ENCODE peak calls at places on chromosomes 4 and X, in five cellular contexts. U is K562, J is transverse colon, R is breast epithelium, S is stomach. Z is an unnamed sample.
A peak's percentile ranks its signal among the peaks of the same experiment; 100 is the strongest.

GRCh38 chr4:4752576-4753401 is 106.7 kb upstream of the MSX1 start:
- DNase-seq in U (no peak), S (no peak), J (no peak), R (no peak), Z (peak; percentile 24)

GRCh38 chr4:106369456-106370060 is 980 bp upstream of the GIMD1 start:
- DNase-seq in R (no peak), U (peak; percentile 45), J (no peak), S (no peak), Z (no peak)

GRCh38 chr4:43330288-43330687 is 437.8 kb downstream of the GRXCR1 start:
- DNase-seq in R (no peak), S (no peak), U (no peak), J (no peak), Z (no peak)

GRCh38 chr4:138975225-138975624 is 40.4 kb upstream of the NOCT start:
- DNase-seq in U (no peak), R (no peak), S (no peak), J (no peak), Z (no peak)

GRCh38 chr4:6551660-6552059 is 23.3 kb upstream of the MAN2B2 start:
- DNase-seq in R (no peak), J (no peak), S (no peak), U (no peak), Z (no peak)

GRCh38 chr4:5971077-5971447 is 47.2 kb downstream of the C4orf50 start:
- DNase-seq in U (peak; percentile 29), R (no peak), S (peak; percentile 11), J (no peak), Z (no peak)

GRCh38 chr4:147109800-147110199 is 164.1 kb upstream of the TTC29 start:
- DNase-seq in J (no peak), S (no peak), R (no peak), U (no peak), Z (no peak)

GRCh38 chr4:95445251-95445650 is 103.5 kb downstream of the UNC5C start:
- DNase-seq in J (no peak), R (no peak), S (no peak), U (no peak), Z (no peak)

GRCh38 chrX:68762649-68763268 is 66.1 kb upstream of the EFNB1 start:
- DNase-seq in S (no peak), U (no peak), R (no peak), J (no peak), Z (no peak)

GRCh38 chr4:751676-752075 is 46.0 kb downstream of the PCGF3 start:
- DNase-seq in U (no peak), R (no peak), S (no peak), J (no peak), Z (no peak)

GRCh38 chrX:38311743-38312142 is 15.6 kb downstream of the RPGR start:
- DNase-seq in J (no peak), S (no peak), U (no peak), R (no peak), Z (no peak)

GRCh38 chrX:63657821-63658220 is 127.2 kb downstream of the ARHGEF9 start:
- DNase-seq in U (no peak), R (peak; percentile 55), J (no peak), S (no peak), Z (no peak)

GRCh38 chrX:23797371-23798128 is 14.6 kb downstream of the SAT1 start:
- DNase-seq in J (no peak), U (no peak), R (peak; percentile 54), S (no peak), Z (peak; percentile 50)

GRCh38 chrX:44432641-44433040 is 89.2 kb upstream of the EFHC2 start:
- DNase-seq in R (no peak), J (no peak), U (no peak), S (no peak), Z (peak; percentile 12)

GRCh38 chr4:8330821-8331566 is 61.4 kb downstream of the HTRA3 start:
- DNase-seq in U (no peak), R (no peak), J (peak; percentile 23), S (peak; percentile 25), Z (no peak)

GRCh38 chr4:7238300-7238960 is 46.1 kb downstream of the SORCS2 start:
- DNase-seq in R (no peak), S (no peak), U (peak; percentile 31), J (no peak), Z (no peak)

GRCh38 chr4:109408711-109409110 is 24.9 kb upstream of the SEC24B start:
- DNase-seq in J (no peak), R (no peak), U (no peak), S (no peak), Z (no peak)

GRCh38 chr4:132059227-132059626 is 1089.9 kb upstream of the PCDH10 start:
- DNase-seq in U (no peak), J (no peak), R (no peak), S (no peak), Z (no peak)

GRCh38 chr4:39120418-39120817 is 58.4 kb downstream of the KLHL5 start:
- DNase-seq in R (no peak), J (no peak), S (no peak), U (no peak), Z (no peak)

GRCh38 chr4:3637326-3638016 is 105.2 kb upstream of the LRPAP1 start:
- DNase-seq in R (no peak), U (no peak), J (no peak), S (no peak), Z (peak; percentile 55)

GRCh38 chr4:629916-630641 is 4.7 kb downstream of the PDE6B start:
- DNase-seq in S (no peak), J (no peak), R (no peak), U (no peak), Z (no peak)

GRCh38 chrX:20056704-20057103 is 60.0 kb downstream of the MAP7D2 start:
- DNase-seq in J (no peak), U (no peak), S (no peak), R (no peak), Z (peak; percentile 4)

GRCh38 chr4:69322055-69322454 is 41.8 kb downstream of the UGT2B28 start:
- DNase-seq in S (no peak), R (no peak), U (no peak), J (no peak), Z (no peak)

GRCh38 chr4:168920438-168921081 is 89.5 kb downstream of the CBR4 start:
- DNase-seq in S (no peak), J (no peak), R (no peak), U (no peak), Z (no peak)

GRCh38 chr4:164357957-164358356 is 396.0 kb upstream of the SMIM31 start:
- DNase-seq in J (no peak), U (no peak), R (no peak), S (no peak), Z (no peak)

GRCh38 chr4:26235500-26235899 is 85.3 kb upstream of the RBPJ start:
- DNase-seq in U (no peak), R (no peak), J (peak; percentile 60), S (peak; percentile 33), Z (no peak)

GRCh38 chr4:168766537-168767316 is 243.3 kb downstream of the CBR4 start:
- DNase-seq in U (no peak), S (no peak), J (no peak), R (no peak), Z (no peak)

GRCh38 chrX:74382613-74383012 is 38.7 kb upstream of the SLC16A2 start:
- DNase-seq in R (peak; percentile 46), U (peak; percentile 60), J (peak; percentile 70), S (peak; percentile 74), Z (peak; percentile 31)

GRCh38 chrX:112066813-112067212 is 15.8 kb downstream of the TRPC5 start:
- DNase-seq in J (no peak), S (no peak), R (no peak), U (no peak), Z (no peak)

GRCh38 chr4:147550626-147551250 is 66.5 kb upstream of the TMEM184C start:
- DNase-seq in U (no peak), J (no peak), S (no peak), R (no peak), Z (no peak)

GRCh38 chr4:137474711-137475301 is 57.5 kb downstream of the PCDH18 start:
- DNase-seq in S (no peak), J (no peak), R (no peak), U (no peak), Z (no peak)

GRCh38 chr4:2418652-2419571 is at the start of gene CFAP99:
- DNase-seq in J (peak; percentile 99), U (peak; percentile 95), R (peak; percentile 95), S (peak; percentile 99), Z (peak; percentile 97)
- TF ChIP-seq CTCF in J (no peak), U (peak; percentile 37), R (peak; percentile 11), S (no peak), Z (peak; percentile 51)

GRCh38 chr4:76301775-76302162 is 4.8 kb upstream of the STBD1 start:
- DNase-seq in U (no peak), R (no peak), J (no peak), S (no peak), Z (no peak)
- H3K27ac ChIP-seq in U (peak overlapping the region; percentile 86), R (peak overlapping the region; percentile 22), J (peak overlapping the region; percentile 41), S (no peak overlapping the region), Z (peak overlapping the region; percentile 6)

DNA sequence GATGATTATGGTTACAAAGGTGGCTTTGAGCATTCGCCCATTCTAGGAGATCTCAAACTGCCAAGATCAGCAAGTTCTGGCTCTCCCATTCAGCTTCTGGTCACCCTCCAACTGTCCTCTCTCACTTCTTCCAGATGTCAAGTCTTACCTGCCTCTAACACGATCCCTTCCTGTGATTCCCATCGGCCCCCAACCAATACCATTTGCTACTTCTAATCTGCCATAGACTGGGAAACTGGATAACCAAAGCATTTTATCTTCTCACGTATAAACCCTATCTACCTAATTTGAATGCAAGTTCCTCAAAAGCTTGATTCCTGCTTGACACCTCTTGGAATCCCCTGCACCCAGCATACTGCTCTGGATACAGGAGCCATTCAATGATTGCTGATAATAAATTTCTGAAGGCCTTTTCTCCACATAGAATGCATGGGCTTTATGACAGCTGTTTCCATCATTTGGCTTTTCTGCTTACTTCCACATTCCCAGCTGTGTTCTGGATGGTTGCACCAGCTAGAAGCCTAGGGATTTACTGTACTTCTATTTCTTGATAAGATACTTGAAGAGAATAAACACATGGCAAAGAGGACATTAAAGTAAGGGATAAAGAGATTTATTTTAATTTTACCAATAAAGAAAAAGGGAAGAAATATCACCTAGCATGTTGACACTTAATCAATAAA is 9.7 kb downstream of the GPC4 start:
- DNase-seq in R (no peak), J (no peak), S (no peak), U (no peak), Z (no peak)
- TF ChIP-seq POLR2AphosphoS5 in R (no peak), J (no peak), S (no peak), U (no peak), Z (no peak)

GRCh38 chrX:153922932-153923857 is 2.9 kb downstream of the ARHGAP4 start:
- DNase-seq in R (peak; percentile 72), J (peak; percentile 72), S (peak; percentile 88), U (no peak), Z (peak; percentile 65)
- TF ChIP-seq CTCF in R (peak; percentile 29), J (peak; percentile 10), S (no peak), U (no peak), Z (no peak)

DNA sequence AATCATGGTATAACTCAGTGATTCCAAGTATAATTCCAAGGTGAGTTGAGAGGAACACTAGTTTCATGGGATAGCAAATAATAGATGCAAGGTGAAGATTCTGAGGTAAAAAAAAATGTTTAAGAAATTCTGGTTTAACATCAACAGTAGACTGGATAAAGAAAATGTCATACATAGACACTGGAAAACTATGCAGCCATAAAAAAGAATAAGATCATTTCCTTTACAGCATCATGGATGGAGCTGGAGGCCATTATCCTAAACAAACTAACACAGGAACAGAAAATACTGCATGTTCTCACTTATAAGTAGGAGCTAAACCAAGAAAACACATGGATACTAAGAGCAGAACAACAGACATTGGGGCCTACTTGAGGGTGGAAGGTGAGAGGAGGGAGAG is 54.6 kb upstream of the LEF1 start:
- DNase-seq in S (no peak), R (no peak), U (no peak), J (no peak), Z (no peak)
- H3K27ac ChIP-seq in S (no peak overlapping the region), R (no peak overlapping the region), U (no peak overlapping the region), J (no peak overlapping the region), Z (no peak overlapping the region)